ENCODE peak calls at places on chromosomes 6 and 20, in eight cellular contexts. I is GM23248; X is CD8-positive, alpha-beta memory T cell; D is sigmoid colon; F is upper lobe of right lung; P is psoas muscle; H is foreskin keratinocyte; K is stomach. Q is an unnamed sample.

GRCh38 chr6:105209950-105210706 is 30.3 kb upstream of the POPDC3 start:
- DNase-seq in I (peak), X (no peak), D (no peak), F (no peak), P (no peak), H (no peak), K (no peak), Q (no peak)

GRCh38 chr20:3686867-3687321 is 5.1 kb upstream of the ADAM33 start:
- DNase-seq in I (peak), X (no peak), D (peak), F (no peak), P (peak), H (peak), K (peak), Q (peak)

GRCh38 chr6:132198896-132199295 is 202.4 kb downstream of the MOXD1 start:
- DNase-seq in I (peak), X (no peak), D (no peak), F (no peak), P (no peak), H (no peak), K (no peak), Q (no peak)

GRCh38 chr20:49245921-49246740 is 26.9 kb downstream of the DDX27 start:
- DNase-seq in I (peak), X (no peak), D (no peak), F (no peak), P (no peak), H (no peak), K (no peak), Q (no peak)

GRCh38 chr6:1129141-1129540 is 182.8 kb upstream of the FOXQ1 start:
- DNase-seq in I (peak), X (no peak), D (no peak), F (no peak), P (no peak), H (no peak), K (no peak), Q (no peak)

GRCh38 chr6:161143663-161144430 is 130.0 kb downstream of the AGPAT4 start:
- DNase-seq in I (no peak), X (no peak), D (no peak), F (no peak), P (no peak), H (no peak), K (no peak), Q (no peak)

GRCh38 chr6:142934190-142934589 is 10.8 kb downstream of the HIVEP2 start:
- DNase-seq in I (no peak), X (no peak), D (no peak), F (no peak), P (no peak), H (no peak), K (no peak), Q (no peak)

GRCh38 chr6:52361945-52362442 is at the start of gene PAQR8:
- DNase-seq in I (peak), X (peak), D (peak), F (peak), P (peak), H (no peak), K (peak), Q (no peak)

GRCh38 chr20:24134284-24134683 is 145.7 kb upstream of the GGTLC1 start:
- DNase-seq in I (no peak), X (no peak), D (peak), F (no peak), P (no peak), H (peak), K (no peak), Q (no peak)

GRCh38 chr6:157226026-157226639 is 97.2 kb downstream of the TMEM242 start:
- DNase-seq in I (peak), X (no peak), D (no peak), F (no peak), P (no peak), H (no peak), K (no peak), Q (no peak)

GRCh38 chr6:56204134-56204533 is 43.2 kb downstream of the COL21A1 start:
- DNase-seq in I (no peak), X (no peak), D (no peak), F (no peak), P (no peak), H (no peak), K (no peak), Q (no peak)

GRCh38 chr6:43447604-43448003 is 7.7 kb downstream of the DLK2 start:
- DNase-seq in I (no peak), X (no peak), D (no peak), F (no peak), P (no peak), H (no peak), K (no peak), Q (no peak)

GRCh38 chr6:36098920-36099647 is 31.2 kb upstream of the MAPK13 start:
- DNase-seq in I (no peak), X (no peak), D (no peak), F (no peak), P (no peak), H (no peak), K (no peak), Q (no peak)

GRCh38 chr6:36094238-36094637 is 36.1 kb upstream of the MAPK13 start:
- DNase-seq in I (no peak), X (no peak), D (no peak), F (no peak), P (no peak), H (no peak), K (no peak), Q (no peak)

GRCh38 chr6:36098253-36098919 is 31.9 kb upstream of the MAPK13 start:
- DNase-seq in I (no peak), X (no peak), D (no peak), F (no peak), P (no peak), H (no peak), K (no peak), Q (no peak)

GRCh38 chr6:36094786-36095496 is 35.4 kb upstream of the MAPK13 start:
- DNase-seq in I (peak), X (peak), D (peak), F (peak), P (peak), H (no peak), K (peak), Q (no peak)

GRCh38 chr6:36095497-36096391 is 34.6 kb upstream of the MAPK13 start:
- DNase-seq in I (no peak), X (no peak), D (no peak), F (no peak), P (no peak), H (no peak), K (peak), Q (no peak)
- H3K27ac ChIP-seq in I (no peak), X (no peak), D (no peak), F (no peak), P (no peak), H (no peak), K (peak), Q (no peak)

GRCh38 chr6:109389650-109390274 is 7.5 kb upstream of the CD164 start:
- DNase-seq in I (peak), X (no peak), D (no peak), F (no peak), P (no peak), H (no peak), K (no peak), Q (no peak)
- H3K27ac ChIP-seq in I (peak), X (no peak), D (no peak), F (peak), P (no peak), H (no peak), K (peak), Q (peak)

GRCh38 chr6:128413291-128413690 is 107.1 kb downstream of the PTPRK start:
- DNase-seq in I (no peak), X (no peak), D (no peak), F (no peak), P (no peak), H (no peak), K (no peak), Q (no peak)

GRCh38 chr6:128414943-128415342 is 105.5 kb downstream of the PTPRK start:
- DNase-seq in I (no peak), X (no peak), D (no peak), F (no peak), P (no peak), H (no peak), K (no peak), Q (no peak)

GRCh38 chr6:128410584-128410983 is 109.8 kb downstream of the PTPRK start:
- DNase-seq in I (no peak), X (no peak), D (no peak), F (no peak), P (no peak), H (no peak), K (no peak), Q (no peak)

GRCh38 chr6:128415387-128415786 is 105.0 kb downstream of the PTPRK start:
- DNase-seq in I (no peak), X (no peak), D (no peak), F (no peak), P (no peak), H (no peak), K (no peak), Q (no peak)

DNA sequence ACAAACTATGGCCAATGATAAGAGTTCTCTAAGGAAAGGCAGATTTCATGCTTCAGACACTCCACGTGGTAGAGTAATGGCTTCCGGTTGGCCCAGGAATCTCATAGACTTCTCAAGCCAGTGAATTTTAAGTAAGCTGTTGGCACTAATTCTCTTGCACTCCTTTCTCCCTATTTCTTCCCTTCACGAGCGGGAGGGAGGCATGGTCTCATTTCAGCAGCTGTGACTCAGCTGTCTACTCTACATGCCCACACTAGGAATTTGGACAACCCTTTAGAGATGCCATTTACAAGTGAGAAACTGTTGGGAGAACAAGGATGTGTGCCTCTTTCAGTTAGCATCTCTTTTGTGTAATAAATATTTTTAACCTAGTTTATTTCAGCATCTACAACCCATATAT is 107.7 kb downstream of the PTPRK start:
- DNase-seq in I (no peak), X (no peak), D (no peak), F (no peak), P (no peak), H (peak), K (no peak), Q (no peak)
- H3K27ac ChIP-seq in I (no peak), X (no peak), D (no peak), F (no peak), P (no peak), H (no peak), K (no peak), Q (no peak)

GRCh38 chr6:11197175-11197535 is 35.3 kb downstream of the NEDD9 start:
- DNase-seq in I (peak), X (no peak), D (no peak), F (no peak), P (no peak), H (no peak), K (no peak), Q (no peak)
- H3K27ac ChIP-seq in I (peak), X (no peak), D (no peak), F (peak), P (peak), H (no peak), K (peak), Q (no peak)

GRCh38 chr20:35870541-35871307 is 83.6 kb downstream of the SCAND1 start:
- DNase-seq in I (peak), X (no peak), D (no peak), F (no peak), P (no peak), H (peak), K (no peak), Q (no peak)
- H3K27ac ChIP-seq in I (peak), X (no peak), D (peak), F (peak), P (peak), H (peak), K (peak), Q (peak)

GRCh38 chr20:36745234-36745926 is 510 bp downstream of the NDRG3 start:
- DNase-seq in I (peak), X (peak), D (peak), F (no peak), P (no peak), H (no peak), K (peak), Q (no peak)
- H3K27ac ChIP-seq in I (peak), X (peak), D (peak), F (peak), P (peak), H (no peak), K (peak), Q (no peak)

DNA sequence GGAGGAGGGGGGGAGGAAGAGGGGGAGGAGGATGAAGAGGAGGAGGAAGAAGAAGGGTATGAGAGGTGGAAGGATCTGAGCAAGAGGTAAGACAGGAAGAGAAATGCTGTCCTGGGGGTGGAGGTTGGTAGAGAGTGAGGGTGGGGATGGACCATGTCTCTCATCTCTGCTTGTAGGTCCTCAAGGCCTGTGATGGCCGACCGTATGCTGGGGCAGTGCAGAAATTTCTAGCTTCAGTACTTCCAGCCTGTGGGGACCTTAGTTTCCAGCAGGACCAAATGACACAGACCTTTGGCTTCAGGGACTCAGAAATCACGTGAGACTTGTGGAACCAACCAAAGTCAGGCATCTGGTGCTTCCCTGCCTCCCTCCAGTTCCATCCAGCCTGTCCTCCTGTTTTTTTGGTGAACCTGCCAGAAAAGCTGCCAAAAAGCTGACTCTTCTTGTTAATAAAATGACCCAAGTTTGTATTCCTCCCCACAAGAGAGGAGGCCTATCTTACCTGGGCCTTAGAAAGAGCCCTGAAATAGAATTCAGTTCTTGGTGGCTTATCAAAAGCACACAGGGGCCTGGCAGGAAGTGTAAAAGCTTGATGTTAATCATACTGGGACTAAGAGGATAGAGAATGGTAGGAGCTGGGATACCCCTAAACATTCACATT is 2.5 kb upstream of the C4A start:
- DNase-seq in I (no peak), X (no peak), D (peak), F (peak), P (no peak), H (no peak), K (no peak), Q (no peak)
- H3K27ac ChIP-seq in I (no peak), X (peak), D (peak), F (no peak), P (no peak), H (no peak), K (no peak), Q (no peak)

DNA sequence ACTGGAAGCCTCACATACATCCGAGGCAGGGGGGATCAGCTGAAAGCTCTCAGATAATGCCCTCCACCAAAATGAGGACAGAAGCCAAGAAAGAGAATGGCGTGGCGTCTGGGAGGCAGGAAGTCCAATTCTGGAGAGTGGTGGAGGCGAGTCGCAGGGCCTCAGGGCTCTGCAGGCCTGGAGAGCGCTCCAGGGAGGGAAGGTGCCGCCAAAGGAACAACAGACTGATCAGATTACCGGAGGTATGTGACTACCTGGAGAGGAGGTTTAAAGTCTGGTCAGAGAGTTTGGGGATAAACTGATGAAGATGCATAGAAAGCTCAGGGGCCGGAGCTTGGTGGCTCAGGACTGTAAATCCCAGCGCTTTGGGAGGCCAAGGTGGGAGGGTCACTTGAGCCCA is 11.2 kb upstream of the IP6K3 start:
- DNase-seq in I (no peak), X (no peak), D (no peak), F (no peak), P (no peak), H (no peak), K (no peak), Q (no peak)
- H3K27ac ChIP-seq in I (no peak), X (no peak), D (no peak), F (no peak), P (no peak), H (no peak), K (peak), Q (no peak)

GRCh38 chr6:17115251-17116089 is 13.6 kb downstream of the STMND1 start:
- DNase-seq in I (peak), X (no peak), D (no peak), F (no peak), P (no peak), H (peak), K (no peak), Q (peak)
- H3K27ac ChIP-seq in I (peak), X (no peak), D (no peak), F (no peak), P (no peak), H (no peak), K (no peak), Q (peak)